ENCODE peak calls at places on chromosome 17, in ten cellular contexts. One of them, this sample, is unnamed.

GRCh38 chr17:82328141-82328993 is 5.2 kb downstream of the SECTM1 start:
- DNase-seq in head of caudate nucleus: no peak
- DNase-seq in heart left ventricle: no peak
- DNase-seq in cardiac fibroblast: no peak
- DNase-seq in left ventricle myocardium inferior: no peak
- DNase-seq in LoVo: peak
- DNase-seq in ACHN: no peak
- DNase-seq in AG08396: no peak
- DNase-seq in stimulated activated CD8-positive, alpha-beta memory T cell treated with anti-CD3 and anti-CD28 coated beads, Interleukin-4, amount 100 ng/mL, for 24 hours: no peak
- DNase-seq in RPMI8226: peak
- DNase-seq in this sample: no peak

GRCh38 chr17:66873962-66874361 is 39.0 kb downstream of the CACNG5 start:
- DNase-seq in AG08396: no peak
- DNase-seq in RPMI8226: no peak
- DNase-seq in head of caudate nucleus: no peak
- DNase-seq in heart left ventricle: no peak
- DNase-seq in LoVo: no peak
- DNase-seq in stimulated activated CD8-positive, alpha-beta memory T cell treated with anti-CD3 and anti-CD28 coated beads, Interleukin-4, amount 100 ng/mL, for 24 hours: no peak
- DNase-seq in cardiac fibroblast: no peak
- DNase-seq in left ventricle myocardium inferior: no peak
- DNase-seq in ACHN: no peak
- DNase-seq in this sample: no peak

GRCh38 chr17:73347355-73347754 is 35.6 kb upstream of the CDC42EP4 start:
- DNase-seq in left ventricle myocardium inferior: no peak
- DNase-seq in AG08396: no peak
- DNase-seq in heart left ventricle: no peak
- DNase-seq in head of caudate nucleus: peak
- DNase-seq in ACHN: no peak
- DNase-seq in stimulated activated CD8-positive, alpha-beta memory T cell treated with anti-CD3 and anti-CD28 coated beads, Interleukin-4, amount 100 ng/mL, for 24 hours: no peak
- DNase-seq in RPMI8226: no peak
- DNase-seq in LoVo: no peak
- DNase-seq in cardiac fibroblast: no peak
- DNase-seq in this sample: no peak

GRCh38 chr17:78364436-78365281 is 4.8 kb upstream of the SOCS3 start:
- DNase-seq in head of caudate nucleus: no peak
- DNase-seq in ACHN: no peak
- DNase-seq in heart left ventricle: no peak
- DNase-seq in stimulated activated CD8-positive, alpha-beta memory T cell treated with anti-CD3 and anti-CD28 coated beads, Interleukin-4, amount 100 ng/mL, for 24 hours: no peak
- DNase-seq in LoVo: no peak
- DNase-seq in cardiac fibroblast: no peak
- DNase-seq in left ventricle myocardium inferior: no peak
- DNase-seq in AG08396: no peak
- DNase-seq in RPMI8226: no peak
- DNase-seq in this sample: no peak

GRCh38 chr17:4788807-4789700 is at the start of gene GLTPD2:
- DNase-seq in AG08396: no peak
- DNase-seq in head of caudate nucleus: no peak
- DNase-seq in LoVo: no peak
- DNase-seq in left ventricle myocardium inferior: no peak
- DNase-seq in heart left ventricle: no peak
- DNase-seq in stimulated activated CD8-positive, alpha-beta memory T cell treated with anti-CD3 and anti-CD28 coated beads, Interleukin-4, amount 100 ng/mL, for 24 hours: no peak
- DNase-seq in cardiac fibroblast: peak
- DNase-seq in RPMI8226: no peak
- DNase-seq in ACHN: no peak
- DNase-seq in this sample: peak

GRCh38 chr17:31538080-31538762 is 146.7 kb downstream of the RAB11FIP4 start:
- DNase-seq in stimulated activated CD8-positive, alpha-beta memory T cell treated with anti-CD3 and anti-CD28 coated beads, Interleukin-4, amount 100 ng/mL, for 24 hours: no peak
- DNase-seq in heart left ventricle: no peak
- DNase-seq in cardiac fibroblast: no peak
- DNase-seq in head of caudate nucleus: no peak
- DNase-seq in ACHN: no peak
- DNase-seq in left ventricle myocardium inferior: no peak
- DNase-seq in RPMI8226: no peak
- DNase-seq in AG08396: no peak
- DNase-seq in LoVo: no peak
- DNase-seq in this sample: no peak

GRCh38 chr17:9409026-9409425 is 166.6 kb downstream of the STX8 start:
- DNase-seq in head of caudate nucleus: no peak
- DNase-seq in ACHN: no peak
- DNase-seq in LoVo: no peak
- DNase-seq in cardiac fibroblast: no peak
- DNase-seq in RPMI8226: no peak
- DNase-seq in heart left ventricle: no peak
- DNase-seq in left ventricle myocardium inferior: no peak
- DNase-seq in stimulated activated CD8-positive, alpha-beta memory T cell treated with anti-CD3 and anti-CD28 coated beads, Interleukin-4, amount 100 ng/mL, for 24 hours: no peak
- DNase-seq in AG08396: no peak
- DNase-seq in this sample: no peak

GRCh38 chr17:35433075-35433894 is 985 bp upstream of the SLFN12 start:
- DNase-seq in RPMI8226: peak
- DNase-seq in ACHN: peak
- DNase-seq in heart left ventricle: peak
- DNase-seq in AG08396: peak
- DNase-seq in left ventricle myocardium inferior: peak
- DNase-seq in stimulated activated CD8-positive, alpha-beta memory T cell treated with anti-CD3 and anti-CD28 coated beads, Interleukin-4, amount 100 ng/mL, for 24 hours: peak
- DNase-seq in LoVo: peak
- DNase-seq in cardiac fibroblast: peak
- DNase-seq in head of caudate nucleus: peak
- DNase-seq in this sample: no peak

GRCh38 chr17:33974276-33974675 is 280.8 kb upstream of the CCL2 start:
- DNase-seq in left ventricle myocardium inferior: no peak
- DNase-seq in cardiac fibroblast: no peak
- DNase-seq in head of caudate nucleus: no peak
- DNase-seq in AG08396: no peak
- DNase-seq in heart left ventricle: no peak
- DNase-seq in LoVo: no peak
- DNase-seq in stimulated activated CD8-positive, alpha-beta memory T cell treated with anti-CD3 and anti-CD28 coated beads, Interleukin-4, amount 100 ng/mL, for 24 hours: no peak
- DNase-seq in RPMI8226: no peak
- DNase-seq in ACHN: no peak
- DNase-seq in this sample: no peak

GRCh38 chr17:70857351-70857750 is 688.0 kb downstream of the KCNJ2 start:
- DNase-seq in stimulated activated CD8-positive, alpha-beta memory T cell treated with anti-CD3 and anti-CD28 coated beads, Interleukin-4, amount 100 ng/mL, for 24 hours: no peak
- DNase-seq in AG08396: no peak
- DNase-seq in left ventricle myocardium inferior: no peak
- DNase-seq in ACHN: no peak
- DNase-seq in RPMI8226: no peak
- DNase-seq in heart left ventricle: no peak
- DNase-seq in LoVo: no peak
- DNase-seq in cardiac fibroblast: no peak
- DNase-seq in head of caudate nucleus: no peak
- DNase-seq in this sample: no peak

GRCh38 chr17:56549501-56549900 is 44.0 kb upstream of the NOG start:
- DNase-seq in AG08396: no peak
- DNase-seq in cardiac fibroblast: no peak
- DNase-seq in heart left ventricle: no peak
- DNase-seq in stimulated activated CD8-positive, alpha-beta memory T cell treated with anti-CD3 and anti-CD28 coated beads, Interleukin-4, amount 100 ng/mL, for 24 hours: no peak
- DNase-seq in left ventricle myocardium inferior: no peak
- DNase-seq in LoVo: no peak
- DNase-seq in RPMI8226: no peak
- DNase-seq in ACHN: no peak
- DNase-seq in head of caudate nucleus: no peak
- DNase-seq in this sample: no peak

GRCh38 chr17:77352996-77353395 is 212.2 kb downstream of the SEC14L1 start:
- DNase-seq in head of caudate nucleus: no peak
- DNase-seq in ACHN: no peak
- DNase-seq in stimulated activated CD8-positive, alpha-beta memory T cell treated with anti-CD3 and anti-CD28 coated beads, Interleukin-4, amount 100 ng/mL, for 24 hours: no peak
- DNase-seq in LoVo: no peak
- DNase-seq in cardiac fibroblast: no peak
- DNase-seq in AG08396: peak
- DNase-seq in left ventricle myocardium inferior: no peak
- DNase-seq in RPMI8226: no peak
- DNase-seq in heart left ventricle: peak
- DNase-seq in this sample: no peak

GRCh38 chr17:69501591-69502468 is 87.3 kb downstream of the MAP2K6 start:
- DNase-seq in head of caudate nucleus: no peak
- DNase-seq in left ventricle myocardium inferior: no peak
- DNase-seq in AG08396: peak
- DNase-seq in RPMI8226: no peak
- DNase-seq in cardiac fibroblast: peak
- DNase-seq in LoVo: peak
- DNase-seq in heart left ventricle: no peak
- DNase-seq in stimulated activated CD8-positive, alpha-beta memory T cell treated with anti-CD3 and anti-CD28 coated beads, Interleukin-4, amount 100 ng/mL, for 24 hours: no peak
- DNase-seq in ACHN: peak
- DNase-seq in this sample: peak

GRCh38 chr17:5118219-5118618 is 2.4 kb downstream of the USP6 start:
- DNase-seq in LoVo: no peak
- DNase-seq in RPMI8226: no peak
- DNase-seq in cardiac fibroblast: no peak
- DNase-seq in heart left ventricle: peak
- DNase-seq in AG08396: no peak
- DNase-seq in ACHN: no peak
- DNase-seq in left ventricle myocardium inferior: no peak
- DNase-seq in head of caudate nucleus: no peak
- DNase-seq in stimulated activated CD8-positive, alpha-beta memory T cell treated with anti-CD3 and anti-CD28 coated beads, Interleukin-4, amount 100 ng/mL, for 24 hours: no peak
- DNase-seq in this sample: no peak

GRCh38 chr17:30969989-30970680 is 704 bp upstream of the RNF135 start:
- DNase-seq in cardiac fibroblast: no peak
- DNase-seq in AG08396: peak
- DNase-seq in ACHN: peak
- DNase-seq in LoVo: peak
- DNase-seq in left ventricle myocardium inferior: no peak
- DNase-seq in head of caudate nucleus: no peak
- DNase-seq in heart left ventricle: no peak
- DNase-seq in stimulated activated CD8-positive, alpha-beta memory T cell treated with anti-CD3 and anti-CD28 coated beads, Interleukin-4, amount 100 ng/mL, for 24 hours: no peak
- DNase-seq in RPMI8226: peak
- DNase-seq in this sample: no peak

GRCh38 chr17:9053406-9053805 is 32.1 kb downstream of the NTN1 start:
- DNase-seq in LoVo: no peak
- DNase-seq in RPMI8226: no peak
- DNase-seq in heart left ventricle: no peak
- DNase-seq in head of caudate nucleus: no peak
- DNase-seq in ACHN: no peak
- DNase-seq in stimulated activated CD8-positive, alpha-beta memory T cell treated with anti-CD3 and anti-CD28 coated beads, Interleukin-4, amount 100 ng/mL, for 24 hours: no peak
- DNase-seq in left ventricle myocardium inferior: no peak
- DNase-seq in AG08396: no peak
- DNase-seq in cardiac fibroblast: no peak
- DNase-seq in this sample: no peak

GRCh38 chr17:19750835-19751234 is 2.7 kb upstream of the ALDH3A1 start:
- DNase-seq in left ventricle myocardium inferior: no peak
- DNase-seq in ACHN: no peak
- DNase-seq in LoVo: no peak
- DNase-seq in head of caudate nucleus: no peak
- DNase-seq in stimulated activated CD8-positive, alpha-beta memory T cell treated with anti-CD3 and anti-CD28 coated beads, Interleukin-4, amount 100 ng/mL, for 24 hours: no peak
- DNase-seq in RPMI8226: no peak
- DNase-seq in cardiac fibroblast: no peak
- DNase-seq in AG08396: no peak
- DNase-seq in heart left ventricle: no peak
- DNase-seq in this sample: no peak

GRCh38 chr17:78990349-78991016 is 10.8 kb upstream of the LGALS3BP start:
- DNase-seq in heart left ventricle: no peak
- DNase-seq in cardiac fibroblast: no peak
- DNase-seq in AG08396: no peak
- DNase-seq in ACHN: no peak
- DNase-seq in head of caudate nucleus: no peak
- DNase-seq in left ventricle myocardium inferior: peak
- DNase-seq in LoVo: no peak
- DNase-seq in stimulated activated CD8-positive, alpha-beta memory T cell treated with anti-CD3 and anti-CD28 coated beads, Interleukin-4, amount 100 ng/mL, for 24 hours: no peak
- DNase-seq in RPMI8226: no peak
- DNase-seq in this sample: no peak

GRCh38 chr17:74295625-74296547 is 21.9 kb downstream of the DNAI2 start:
- DNase-seq in AG08396: no peak
- DNase-seq in head of caudate nucleus: no peak
- DNase-seq in LoVo: no peak
- DNase-seq in cardiac fibroblast: no peak
- DNase-seq in left ventricle myocardium inferior: peak
- DNase-seq in ACHN: peak
- DNase-seq in RPMI8226: no peak
- DNase-seq in stimulated activated CD8-positive, alpha-beta memory T cell treated with anti-CD3 and anti-CD28 coated beads, Interleukin-4, amount 100 ng/mL, for 24 hours: no peak
- DNase-seq in heart left ventricle: peak
- DNase-seq in this sample: no peak

GRCh38 chr17:71709271-71709670 is 411.5 kb upstream of the SOX9 start:
- DNase-seq in stimulated activated CD8-positive, alpha-beta memory T cell treated with anti-CD3 and anti-CD28 coated beads, Interleukin-4, amount 100 ng/mL, for 24 hours: no peak
- DNase-seq in LoVo: no peak
- DNase-seq in AG08396: peak
- DNase-seq in head of caudate nucleus: no peak
- DNase-seq in ACHN: no peak
- DNase-seq in left ventricle myocardium inferior: no peak
- DNase-seq in heart left ventricle: no peak
- DNase-seq in cardiac fibroblast: no peak
- DNase-seq in RPMI8226: no peak
- DNase-seq in this sample: no peak

GRCh38 chr17:75549246-75550138 is 24.0 kb downstream of the LLGL2 start:
- DNase-seq in stimulated activated CD8-positive, alpha-beta memory T cell treated with anti-CD3 and anti-CD28 coated beads, Interleukin-4, amount 100 ng/mL, for 24 hours: no peak
- DNase-seq in left ventricle myocardium inferior: no peak
- DNase-seq in ACHN: no peak
- DNase-seq in cardiac fibroblast: no peak
- DNase-seq in RPMI8226: no peak
- DNase-seq in heart left ventricle: no peak
- DNase-seq in LoVo: peak
- DNase-seq in head of caudate nucleus: no peak
- DNase-seq in AG08396: no peak
- DNase-seq in this sample: peak

GRCh38 chr17:143785-144281 is 6.5 kb downstream of the SCGB1C2 start:
- DNase-seq in RPMI8226: peak
- DNase-seq in LoVo: peak
- DNase-seq in AG08396: peak
- DNase-seq in stimulated activated CD8-positive, alpha-beta memory T cell treated with anti-CD3 and anti-CD28 coated beads, Interleukin-4, amount 100 ng/mL, for 24 hours: peak
- DNase-seq in left ventricle myocardium inferior: peak
- DNase-seq in heart left ventricle: peak
- DNase-seq in cardiac fibroblast: peak
- DNase-seq in ACHN: peak
- DNase-seq in head of caudate nucleus: peak
- DNase-seq in this sample: peak

GRCh38 chr17:45319239-45319703 is 2.5 kb upstream of the MAP3K14 start:
- DNase-seq in heart left ventricle: no peak
- DNase-seq in AG08396: no peak
- DNase-seq in RPMI8226: no peak
- DNase-seq in LoVo: peak
- DNase-seq in cardiac fibroblast: peak
- DNase-seq in head of caudate nucleus: peak
- DNase-seq in stimulated activated CD8-positive, alpha-beta memory T cell treated with anti-CD3 and anti-CD28 coated beads, Interleukin-4, amount 100 ng/mL, for 24 hours: no peak
- DNase-seq in left ventricle myocardium inferior: no peak
- DNase-seq in ACHN: peak
- DNase-seq in this sample: no peak

GRCh38 chr17:67011527-67012175 is 32.7 kb upstream of the CACNG1 start:
- DNase-seq in left ventricle myocardium inferior: no peak
- DNase-seq in RPMI8226: peak
- DNase-seq in heart left ventricle: no peak
- DNase-seq in cardiac fibroblast: no peak
- DNase-seq in AG08396: no peak
- DNase-seq in head of caudate nucleus: no peak
- DNase-seq in ACHN: no peak
- DNase-seq in stimulated activated CD8-positive, alpha-beta memory T cell treated with anti-CD3 and anti-CD28 coated beads, Interleukin-4, amount 100 ng/mL, for 24 hours: no peak
- DNase-seq in LoVo: no peak
- DNase-seq in this sample: no peak